ENCODE peak calls at places on chromosomes 12 and 14, in five cellular contexts. One of them, this sample, is unnamed.

GRCh38 chr14:57870686-57871457 is 5.0 kb upstream of the SLC35F4 start:
- DNase-seq in stimulated activated naive CD8-positive, alpha-beta T cell treated with anti-CD3 and anti-CD28 coated beads, Interleukin-15, amount 100 ng/mL, for 72 hours: no peak
- DNase-seq in upper lobe of left lung: no peak
- DNase-seq in adipocyte: no peak
- DNase-seq in stimulated activated CD4-positive, alpha-beta T cell treated with anti-CD3 and anti-CD28 coated beads, Interleukin-12 subunit alpha, Interleukin-12 subunit beta, amount 100 ng/mL, for 24 hours: no peak
- DNase-seq in this sample: no peak

GRCh38 chr14:53954551-53955233 is 1.9 kb downstream of the BMP4 start:
- DNase-seq in upper lobe of left lung: peak
- DNase-seq in stimulated activated CD4-positive, alpha-beta T cell treated with anti-CD3 and anti-CD28 coated beads, Interleukin-12 subunit alpha, Interleukin-12 subunit beta, amount 100 ng/mL, for 24 hours: no peak
- DNase-seq in stimulated activated naive CD8-positive, alpha-beta T cell treated with anti-CD3 and anti-CD28 coated beads, Interleukin-15, amount 100 ng/mL, for 72 hours: no peak
- DNase-seq in adipocyte: peak
- DNase-seq in this sample: peak

GRCh38 chr12:131098178-131098981 is 144.7 kb downstream of the ADGRD1 start:
- DNase-seq in stimulated activated naive CD8-positive, alpha-beta T cell treated with anti-CD3 and anti-CD28 coated beads, Interleukin-15, amount 100 ng/mL, for 72 hours: no peak
- DNase-seq in stimulated activated CD4-positive, alpha-beta T cell treated with anti-CD3 and anti-CD28 coated beads, Interleukin-12 subunit alpha, Interleukin-12 subunit beta, amount 100 ng/mL, for 24 hours: no peak
- DNase-seq in adipocyte: no peak
- DNase-seq in upper lobe of left lung: no peak
- DNase-seq in this sample: no peak

GRCh38 chr12:49233842-49234526 is 30.9 kb upstream of the TUBA1C start:
- DNase-seq in adipocyte: no peak
- DNase-seq in stimulated activated naive CD8-positive, alpha-beta T cell treated with anti-CD3 and anti-CD28 coated beads, Interleukin-15, amount 100 ng/mL, for 72 hours: no peak
- DNase-seq in stimulated activated CD4-positive, alpha-beta T cell treated with anti-CD3 and anti-CD28 coated beads, Interleukin-12 subunit alpha, Interleukin-12 subunit beta, amount 100 ng/mL, for 24 hours: no peak
- DNase-seq in upper lobe of left lung: peak
- DNase-seq in this sample: peak

GRCh38 chr12:96371138-96371786 is 29.0 kb downstream of the CDK17 start:
- DNase-seq in stimulated activated CD4-positive, alpha-beta T cell treated with anti-CD3 and anti-CD28 coated beads, Interleukin-12 subunit alpha, Interleukin-12 subunit beta, amount 100 ng/mL, for 24 hours: no peak
- DNase-seq in stimulated activated naive CD8-positive, alpha-beta T cell treated with anti-CD3 and anti-CD28 coated beads, Interleukin-15, amount 100 ng/mL, for 72 hours: no peak
- DNase-seq in adipocyte: no peak
- DNase-seq in upper lobe of left lung: no peak
- DNase-seq in this sample: no peak

GRCh38 chr14:89186850-89187376 is 230.1 kb downstream of the FOXN3 start:
- DNase-seq in stimulated activated CD4-positive, alpha-beta T cell treated with anti-CD3 and anti-CD28 coated beads, Interleukin-12 subunit alpha, Interleukin-12 subunit beta, amount 100 ng/mL, for 24 hours: no peak
- DNase-seq in stimulated activated naive CD8-positive, alpha-beta T cell treated with anti-CD3 and anti-CD28 coated beads, Interleukin-15, amount 100 ng/mL, for 72 hours: no peak
- DNase-seq in adipocyte: no peak
- DNase-seq in upper lobe of left lung: no peak
- DNase-seq in this sample: no peak

GRCh38 chr12:40105265-40105514 is 691 bp downstream of the SLC2A13 start:
- DNase-seq in stimulated activated CD4-positive, alpha-beta T cell treated with anti-CD3 and anti-CD28 coated beads, Interleukin-12 subunit alpha, Interleukin-12 subunit beta, amount 100 ng/mL, for 24 hours: peak
- DNase-seq in stimulated activated naive CD8-positive, alpha-beta T cell treated with anti-CD3 and anti-CD28 coated beads, Interleukin-15, amount 100 ng/mL, for 72 hours: no peak
- DNase-seq in upper lobe of left lung: no peak
- DNase-seq in adipocyte: no peak
- DNase-seq in this sample: no peak

GRCh38 chr14:101552786-101553231 is 8.5 kb upstream of the DIO3 start:
- DNase-seq in stimulated activated CD4-positive, alpha-beta T cell treated with anti-CD3 and anti-CD28 coated beads, Interleukin-12 subunit alpha, Interleukin-12 subunit beta, amount 100 ng/mL, for 24 hours: no peak
- DNase-seq in stimulated activated naive CD8-positive, alpha-beta T cell treated with anti-CD3 and anti-CD28 coated beads, Interleukin-15, amount 100 ng/mL, for 72 hours: no peak
- DNase-seq in adipocyte: no peak
- DNase-seq in upper lobe of left lung: no peak
- DNase-seq in this sample: no peak

GRCh38 chr12:98594050-98594853 is 766 bp downstream of the SLC25A3 start:
- DNase-seq in stimulated activated naive CD8-positive, alpha-beta T cell treated with anti-CD3 and anti-CD28 coated beads, Interleukin-15, amount 100 ng/mL, for 72 hours: no peak
- DNase-seq in adipocyte: peak
- DNase-seq in stimulated activated CD4-positive, alpha-beta T cell treated with anti-CD3 and anti-CD28 coated beads, Interleukin-12 subunit alpha, Interleukin-12 subunit beta, amount 100 ng/mL, for 24 hours: no peak
- DNase-seq in upper lobe of left lung: peak
- DNase-seq in this sample: no peak

GRCh38 chr14:61468063-61468825 is 146.9 kb downstream of the PRKCH start:
- DNase-seq in stimulated activated naive CD8-positive, alpha-beta T cell treated with anti-CD3 and anti-CD28 coated beads, Interleukin-15, amount 100 ng/mL, for 72 hours: no peak
- DNase-seq in stimulated activated CD4-positive, alpha-beta T cell treated with anti-CD3 and anti-CD28 coated beads, Interleukin-12 subunit alpha, Interleukin-12 subunit beta, amount 100 ng/mL, for 24 hours: no peak
- DNase-seq in upper lobe of left lung: no peak
- DNase-seq in adipocyte: no peak
- DNase-seq in this sample: no peak

GRCh38 chr14:34302654-34303053 is 159.4 kb downstream of the SPTSSA start:
- DNase-seq in stimulated activated CD4-positive, alpha-beta T cell treated with anti-CD3 and anti-CD28 coated beads, Interleukin-12 subunit alpha, Interleukin-12 subunit beta, amount 100 ng/mL, for 24 hours: no peak
- DNase-seq in adipocyte: no peak
- DNase-seq in upper lobe of left lung: peak
- DNase-seq in stimulated activated naive CD8-positive, alpha-beta T cell treated with anti-CD3 and anti-CD28 coated beads, Interleukin-15, amount 100 ng/mL, for 72 hours: no peak
- DNase-seq in this sample: no peak

GRCh38 chr12:9751204-9752144 is 9.2 kb downstream of the CD69 start:
- DNase-seq in adipocyte: peak
- DNase-seq in upper lobe of left lung: no peak
- DNase-seq in stimulated activated naive CD8-positive, alpha-beta T cell treated with anti-CD3 and anti-CD28 coated beads, Interleukin-15, amount 100 ng/mL, for 72 hours: peak
- DNase-seq in stimulated activated CD4-positive, alpha-beta T cell treated with anti-CD3 and anti-CD28 coated beads, Interleukin-12 subunit alpha, Interleukin-12 subunit beta, amount 100 ng/mL, for 24 hours: no peak
- DNase-seq in this sample: no peak

GRCh38 chr14:36449903-36450302 is 70.1 kb downstream of the NKX2-1 start:
- DNase-seq in stimulated activated naive CD8-positive, alpha-beta T cell treated with anti-CD3 and anti-CD28 coated beads, Interleukin-15, amount 100 ng/mL, for 72 hours: no peak
- DNase-seq in upper lobe of left lung: no peak
- DNase-seq in stimulated activated CD4-positive, alpha-beta T cell treated with anti-CD3 and anti-CD28 coated beads, Interleukin-12 subunit alpha, Interleukin-12 subunit beta, amount 100 ng/mL, for 24 hours: no peak
- DNase-seq in adipocyte: no peak
- DNase-seq in this sample: no peak

GRCh38 chr14:104103061-104104005 is 17.8 kb downstream of the ASPG start:
- DNase-seq in stimulated activated naive CD8-positive, alpha-beta T cell treated with anti-CD3 and anti-CD28 coated beads, Interleukin-15, amount 100 ng/mL, for 72 hours: no peak
- DNase-seq in stimulated activated CD4-positive, alpha-beta T cell treated with anti-CD3 and anti-CD28 coated beads, Interleukin-12 subunit alpha, Interleukin-12 subunit beta, amount 100 ng/mL, for 24 hours: no peak
- DNase-seq in adipocyte: no peak
- DNase-seq in upper lobe of left lung: peak
- DNase-seq in this sample: no peak

GRCh38 chr12:30756074-30756473 is 1.3 kb upstream of the CAPRIN2 start:
- DNase-seq in stimulated activated naive CD8-positive, alpha-beta T cell treated with anti-CD3 and anti-CD28 coated beads, Interleukin-15, amount 100 ng/mL, for 72 hours: no peak
- DNase-seq in adipocyte: no peak
- DNase-seq in stimulated activated CD4-positive, alpha-beta T cell treated with anti-CD3 and anti-CD28 coated beads, Interleukin-12 subunit alpha, Interleukin-12 subunit beta, amount 100 ng/mL, for 24 hours: no peak
- DNase-seq in upper lobe of left lung: peak
- DNase-seq in this sample: no peak

GRCh38 chr14:90836692-90837063 is 20.4 kb upstream of the TTC7B start:
- DNase-seq in upper lobe of left lung: peak
- DNase-seq in adipocyte: no peak
- DNase-seq in stimulated activated CD4-positive, alpha-beta T cell treated with anti-CD3 and anti-CD28 coated beads, Interleukin-12 subunit alpha, Interleukin-12 subunit beta, amount 100 ng/mL, for 24 hours: no peak
- DNase-seq in stimulated activated naive CD8-positive, alpha-beta T cell treated with anti-CD3 and anti-CD28 coated beads, Interleukin-15, amount 100 ng/mL, for 72 hours: no peak
- DNase-seq in this sample: no peak

GRCh38 chr12:122860052-122860853 is 25.0 kb downstream of the HIP1R start:
- DNase-seq in upper lobe of left lung: peak
- DNase-seq in adipocyte: peak
- DNase-seq in stimulated activated CD4-positive, alpha-beta T cell treated with anti-CD3 and anti-CD28 coated beads, Interleukin-12 subunit alpha, Interleukin-12 subunit beta, amount 100 ng/mL, for 24 hours: peak
- DNase-seq in stimulated activated naive CD8-positive, alpha-beta T cell treated with anti-CD3 and anti-CD28 coated beads, Interleukin-15, amount 100 ng/mL, for 72 hours: peak
- DNase-seq in this sample: peak

GRCh38 chr12:75834591-75834990 is 197.0 kb downstream of the PHLDA1 start:
- DNase-seq in stimulated activated CD4-positive, alpha-beta T cell treated with anti-CD3 and anti-CD28 coated beads, Interleukin-12 subunit alpha, Interleukin-12 subunit beta, amount 100 ng/mL, for 24 hours: no peak
- DNase-seq in adipocyte: no peak
- DNase-seq in stimulated activated naive CD8-positive, alpha-beta T cell treated with anti-CD3 and anti-CD28 coated beads, Interleukin-15, amount 100 ng/mL, for 72 hours: no peak
- DNase-seq in upper lobe of left lung: no peak
- DNase-seq in this sample: no peak

GRCh38 chr14:33362934-33363333 is 424.3 kb downstream of the NPAS3 start:
- DNase-seq in stimulated activated naive CD8-positive, alpha-beta T cell treated with anti-CD3 and anti-CD28 coated beads, Interleukin-15, amount 100 ng/mL, for 72 hours: no peak
- DNase-seq in upper lobe of left lung: no peak
- DNase-seq in stimulated activated CD4-positive, alpha-beta T cell treated with anti-CD3 and anti-CD28 coated beads, Interleukin-12 subunit alpha, Interleukin-12 subunit beta, amount 100 ng/mL, for 24 hours: no peak
- DNase-seq in adipocyte: no peak
- DNase-seq in this sample: no peak

GRCh38 chr12:49888461-49889151 is 15.1 kb downstream of the FAIM2 start:
- DNase-seq in stimulated activated CD4-positive, alpha-beta T cell treated with anti-CD3 and anti-CD28 coated beads, Interleukin-12 subunit alpha, Interleukin-12 subunit beta, amount 100 ng/mL, for 24 hours: no peak
- DNase-seq in adipocyte: no peak
- DNase-seq in stimulated activated naive CD8-positive, alpha-beta T cell treated with anti-CD3 and anti-CD28 coated beads, Interleukin-15, amount 100 ng/mL, for 72 hours: no peak
- DNase-seq in upper lobe of left lung: no peak
- DNase-seq in this sample: no peak

GRCh38 chr12:63955831-63956685 is 111.6 kb downstream of the SRGAP1 start:
- DNase-seq in adipocyte: peak
- DNase-seq in stimulated activated CD4-positive, alpha-beta T cell treated with anti-CD3 and anti-CD28 coated beads, Interleukin-12 subunit alpha, Interleukin-12 subunit beta, amount 100 ng/mL, for 24 hours: no peak
- DNase-seq in upper lobe of left lung: no peak
- DNase-seq in stimulated activated naive CD8-positive, alpha-beta T cell treated with anti-CD3 and anti-CD28 coated beads, Interleukin-15, amount 100 ng/mL, for 72 hours: no peak
- DNase-seq in this sample: no peak

GRCh38 chr12:108568653-108569154 is 6.3 kb downstream of the ISCU start:
- DNase-seq in stimulated activated CD4-positive, alpha-beta T cell treated with anti-CD3 and anti-CD28 coated beads, Interleukin-12 subunit alpha, Interleukin-12 subunit beta, amount 100 ng/mL, for 24 hours: peak
- DNase-seq in upper lobe of left lung: no peak
- DNase-seq in stimulated activated naive CD8-positive, alpha-beta T cell treated with anti-CD3 and anti-CD28 coated beads, Interleukin-15, amount 100 ng/mL, for 72 hours: peak
- DNase-seq in adipocyte: no peak
- DNase-seq in this sample: peak

GRCh38 chr12:25990495-25990894 is 32.0 kb downstream of the RASSF8 start:
- DNase-seq in stimulated activated CD4-positive, alpha-beta T cell treated with anti-CD3 and anti-CD28 coated beads, Interleukin-12 subunit alpha, Interleukin-12 subunit beta, amount 100 ng/mL, for 24 hours: no peak
- DNase-seq in adipocyte: no peak
- DNase-seq in upper lobe of left lung: no peak
- DNase-seq in stimulated activated naive CD8-positive, alpha-beta T cell treated with anti-CD3 and anti-CD28 coated beads, Interleukin-15, amount 100 ng/mL, for 72 hours: no peak
- DNase-seq in this sample: no peak

GRCh38 chr12:94648578-94648977 is 1.8 kb downstream of the TMCC3 start:
- DNase-seq in upper lobe of left lung: no peak
- DNase-seq in stimulated activated CD4-positive, alpha-beta T cell treated with anti-CD3 and anti-CD28 coated beads, Interleukin-12 subunit alpha, Interleukin-12 subunit beta, amount 100 ng/mL, for 24 hours: no peak
- DNase-seq in adipocyte: no peak
- DNase-seq in stimulated activated naive CD8-positive, alpha-beta T cell treated with anti-CD3 and anti-CD28 coated beads, Interleukin-15, amount 100 ng/mL, for 72 hours: no peak
- DNase-seq in this sample: no peak

GRCh38 chr14:23069413-23069806 is 12.1 kb upstream of the CDH24 start:
- DNase-seq in adipocyte: no peak
- DNase-seq in stimulated activated naive CD8-positive, alpha-beta T cell treated with anti-CD3 and anti-CD28 coated beads, Interleukin-15, amount 100 ng/mL, for 72 hours: no peak
- DNase-seq in stimulated activated CD4-positive, alpha-beta T cell treated with anti-CD3 and anti-CD28 coated beads, Interleukin-12 subunit alpha, Interleukin-12 subunit beta, amount 100 ng/mL, for 24 hours: no peak
- DNase-seq in upper lobe of left lung: no peak
- DNase-seq in this sample: no peak